ENCODE peak calls at places on chromosome 10, in six cellular contexts. O is NAMALWA, H is GM12891, W is nephron progenitor cell, D is left ventricle myocardium inferior, P is adrenal gland. Z is an unnamed sample.

GRCh38 chr10:130901311-130902165 is 410.0 kb downstream of the TCERG1L start:
- DNase-seq in D (no peak), P (no peak), O (peak; percentile 7), W (no peak), H (no peak), Z (no peak)

GRCh38 chr10:85137253-85137652 is 808.9 kb downstream of the CCSER2 start:
- DNase-seq in W (no peak), D (no peak), O (no peak), H (no peak), P (no peak), Z (no peak)

GRCh38 chr10:128047337-128047736 is 78.9 kb downstream of the MKI67 start:
- DNase-seq in W (peak; percentile 59), P (peak; percentile 69), O (peak; percentile 91), H (peak; percentile 84), D (peak; percentile 71), Z (peak; percentile 54)

GRCh38 chr10:24209946-24210491 is 1.1 kb downstream of the KIAA1217 start:
- DNase-seq in H (peak; percentile 28), W (no peak), O (no peak), P (peak; percentile 26), D (no peak), Z (peak; percentile 88)

GRCh38 chr10:95242581-95243317 is 48.1 kb downstream of the PDLIM1 start:
- DNase-seq in H (no peak), W (peak; percentile 28), P (peak; percentile 59), O (peak; percentile 66), D (no peak), Z (peak; percentile 54)

GRCh38 chr10:48623009-48623408 is 18.1 kb upstream of the ARHGAP22 start:
- DNase-seq in P (no peak), O (no peak), D (no peak), H (no peak), W (no peak), Z (no peak)

GRCh38 chr10:6050801-6051445 is 11.2 kb downstream of the IL2RA start:
- DNase-seq in H (peak; percentile 52), D (peak; percentile 46), P (peak; percentile 58), O (peak; percentile 93), W (no peak), Z (peak; percentile 57)

GRCh38 chr10:67815571-67816059 is 22.4 kb downstream of the DNAJC12 start:
- DNase-seq in W (no peak), O (no peak), H (no peak), D (no peak), P (peak; percentile 65), Z (peak; percentile 57)

GRCh38 chr10:47038881-47039557 is 127.8 kb downstream of the PTPN20 start:
- DNase-seq in W (no peak), D (no peak), P (no peak), H (no peak), O (no peak), Z (no peak)

GRCh38 chr10:78203915-78204818 is 170.5 kb downstream of the RPS24 start:
- DNase-seq in P (no peak), D (peak; percentile 64), H (no peak), O (no peak), W (no peak), Z (no peak)

GRCh38 chr10:85610381-85611092 is 756.1 kb downstream of the GRID1 start:
- DNase-seq in O (no peak), H (no peak), D (no peak), P (no peak), W (no peak), Z (no peak)

GRCh38 chr10:124743188-124744046 is 761 bp downstream of the FAM53B start:
- DNase-seq in D (no peak), W (peak; percentile 52), O (peak; percentile 53), H (no peak), P (peak; percentile 47), Z (peak; percentile 41)

GRCh38 chr10:22682237-22683192 is 31.9 kb downstream of the PIP4K2A start:
- DNase-seq in H (no peak), P (no peak), O (peak; percentile 35), W (no peak), D (no peak), Z (peak; percentile 50)

GRCh38 chr10:125333209-125333591 is 172.8 kb upstream of the CTBP2 start:
- DNase-seq in P (no peak), D (no peak), O (no peak), W (no peak), H (no peak), Z (no peak)

GRCh38 chr10:49700997-49701396 is 21.5 kb downstream of the C10orf53 start:
- DNase-seq in O (no peak), W (peak; percentile 17), P (no peak), D (no peak), H (no peak), Z (no peak)

GRCh38 chr10:8047452-8048280 is 6.8 kb upstream of the GATA3 start:
- DNase-seq in W (peak; percentile 31), O (no peak), H (no peak), D (no peak), P (no peak), Z (no peak)

GRCh38 chr10:119177708-119178370 is 773 bp downstream of the PRDX3 start:
- DNase-seq in O (no peak), H (no peak), D (no peak), W (no peak), P (no peak), Z (no peak)

GRCh38 chr10:125227546-125227945 is 67.2 kb upstream of the CTBP2 start:
- DNase-seq in O (no peak), D (no peak), W (no peak), H (no peak), P (no peak), Z (no peak)

GRCh38 chr10:112804036-112804435 is 146.0 kb upstream of the TCF7L2 start:
- DNase-seq in D (no peak), O (no peak), P (no peak), H (no peak), W (no peak), Z (no peak)

GRCh38 chr10:34748767-34749166 is 66.3 kb downstream of the PARD3 start:
- DNase-seq in O (no peak), W (no peak), D (no peak), P (no peak), H (no peak), Z (no peak)

GRCh38 chr10:63467833-63468232 is 2.1 kb upstream of the JMJD1C start:
- DNase-seq in W (no peak), D (no peak), H (no peak), P (no peak), O (no peak), Z (no peak)

GRCh38 chr10:84269773-84270172 is 24.9 kb downstream of the RGR start:
- DNase-seq in P (no peak), H (no peak), W (no peak), O (no peak), D (no peak), Z (no peak)

GRCh38 chr10:102419561-102420442 is 834 bp upstream of the FBXL15 start:
- DNase-seq in H (no peak), P (no peak), W (peak; percentile 91), O (peak; percentile 71), D (peak; percentile 44), Z (peak; percentile 23)

GRCh38 chr10:61825001-61825400 is 76.5 kb upstream of the ARID5B start:
- DNase-seq in P (no peak), H (no peak), W (no peak), D (no peak), O (no peak), Z (no peak)

GRCh38 chr10:119687192-119688032 is 36.2 kb downstream of the BAG3 start:
- DNase-seq in D (no peak), P (no peak), O (no peak), W (peak; percentile 10), H (no peak), Z (no peak)

GRCh38 chr10:27743736-27744477 is 1.7 kb downstream of the MKX start:
- DNase-seq in P (no peak), D (no peak), O (no peak), H (peak; percentile 1), W (no peak), Z (no peak)

GRCh38 chr10:65194131-65194530 is 1672.9 kb downstream of the REEP3 start:
- DNase-seq in P (no peak), H (no peak), D (no peak), O (no peak), W (no peak), Z (no peak)

GRCh38 chr10:44635181-44635580 is 250.3 kb upstream of the CXCL12 start:
- DNase-seq in H (no peak), P (no peak), W (no peak), D (no peak), O (no peak), Z (no peak)

GRCh38 chr10:436911-437665 is 252.4 kb downstream of the DIP2C start:
- DNase-seq in P (no peak), D (no peak), O (no peak), H (no peak), W (no peak), Z (no peak)

GRCh38 chr10:112981553-112981952 is 31.5 kb downstream of the TCF7L2 start:
- DNase-seq in D (no peak), O (peak; percentile 86), W (no peak), H (peak; percentile 30), P (no peak), Z (no peak)

GRCh38 chr10:47401874-47402645 is 18.0 kb upstream of the ZNF488 start:
- DNase-seq in W (no peak), H (no peak), P (no peak), D (no peak), O (no peak), Z (no peak)

Z was measured in lung microvascular endothelial cell.